ENCODE peak calls at places on chromosomes 11 and 22, in four cellular contexts. P is K562, L is A549, B is IMR-90. C is an unnamed sample.

GRCh38 chr11:62433141-62433543 is 14.3 kb downstream of the SCGB1A1 start:
- DNase-seq in P (no peak), L (no peak), B (no peak), C (no peak)

GRCh38 chr22:49330421-49331222 is 497.1 kb downstream of the BRD1 start:
- DNase-seq in P (no peak), L (no peak), B (no peak), C (no peak)

GRCh38 chr11:110991621-110992355 is 253.7 kb upstream of the POU2AF2 start:
- DNase-seq in P (no peak), L (no peak), B (no peak), C (no peak)

GRCh38 chr11:33018840-33019239 is 3.2 kb downstream of the DEPDC7 start:
- DNase-seq in P (no peak), L (no peak), B (no peak), C (no peak)

GRCh38 chr11:103110406-103110805 is 1.2 kb downstream of the DYNC2H1 start:
- DNase-seq in P (no peak), L (peak), B (peak), C (no peak)

GRCh38 chr22:44765571-44766285 is 13.4 kb downstream of the ARHGAP8 start:
- DNase-seq in P (no peak), L (no peak), B (no peak), C (no peak)

GRCh38 chr22:19811811-19812771 is 42.6 kb downstream of the GNB1L start:
- DNase-seq in P (no peak), L (no peak), B (no peak), C (no peak)

GRCh38 chr11:32006799-32007388 is 84.0 kb upstream of the RCN1 start:
- DNase-seq in P (peak), L (peak), B (peak), C (no peak)

GRCh38 chr11:76781861-76782500 is 1.2 kb upstream of the TSKU start:
- DNase-seq in P (no peak), L (no peak), B (no peak), C (no peak)

GRCh38 chr11:74849525-74850391 is 99.1 kb downstream of the XRRA1 start:
- DNase-seq in P (no peak), L (no peak), B (peak), C (peak)

GRCh38 chr11:114886644-114887259 is 208.4 kb downstream of the NXPE2 start:
- DNase-seq in P (no peak), L (no peak), B (no peak), C (no peak)
- TF ChIP-seq RFX5 in P (no peak), L (no peak), B (no peak), C (no peak)

DNA sequence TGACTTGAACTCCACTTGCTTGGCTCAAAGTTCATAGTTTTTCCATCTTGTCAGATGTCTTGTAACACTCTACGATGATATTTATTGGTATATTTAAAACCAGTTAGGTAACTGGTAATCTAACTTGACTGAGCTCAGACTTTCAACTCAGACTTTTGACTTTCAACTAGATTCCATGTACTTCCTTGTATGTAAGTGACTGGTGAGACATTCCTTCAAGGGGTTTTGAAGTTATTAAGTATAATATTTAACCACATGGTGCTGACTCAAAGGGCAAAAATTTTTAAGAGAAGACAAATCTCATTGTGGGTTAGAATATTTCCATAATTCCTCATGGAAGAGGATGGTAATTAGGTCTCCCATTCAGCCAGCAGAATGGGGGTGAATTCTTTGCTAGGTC is 631.3 kb upstream of the ANO5 start:
- DNase-seq in P (no peak), L (peak), B (no peak), C (no peak)
- TF ChIP-seq RFX5 in P (no peak), L (no peak), B (no peak), C (no peak)

DNA sequence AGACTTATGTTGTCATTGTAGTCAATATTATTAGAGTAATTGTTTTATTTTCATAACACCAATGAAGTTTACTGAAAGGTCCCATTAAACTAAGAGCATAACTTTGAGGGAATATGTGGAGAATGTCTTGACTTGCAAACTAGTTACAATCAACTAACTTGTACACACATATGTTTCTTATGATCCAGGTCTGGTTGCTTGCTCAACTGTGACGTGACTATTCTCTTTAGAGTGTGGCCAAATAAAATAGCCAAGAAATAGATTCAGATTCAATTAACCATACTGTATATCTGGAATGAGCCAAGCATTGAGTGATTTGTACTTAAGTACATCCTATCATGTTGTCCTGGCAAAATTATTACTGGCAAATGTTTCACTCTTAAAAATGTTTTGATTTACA is 101.7 kb downstream of the METTL15 start:
- DNase-seq in P (no peak), L (no peak), B (no peak), C (no peak)
- TF ChIP-seq RFX5 in P (no peak), L (no peak), B (no peak), C (no peak)

GRCh38 chr11:14645247-14645912 is 1.8 kb downstream of the PDE3B start:
- DNase-seq in P (peak), L (peak), B (peak), C (no peak)

GRCh38 chr11:14645985-14646900 is 2.6 kb downstream of the PDE3B start:
- DNase-seq in P (peak), L (no peak), B (no peak), C (no peak)

GRCh38 chr11:14643697-14644395 is at the start of gene PDE3B:
- DNase-seq in P (peak), L (peak), B (peak), C (peak)

GRCh38 chr11:14642873-14643696 is 519 bp upstream of the PDE3B start:
- DNase-seq in P (peak), L (no peak), B (no peak), C (no peak)

GRCh38 chr11:14644396-14645246 is 1.0 kb downstream of the PDE3B start:
- DNase-seq in P (peak), L (peak), B (no peak), C (peak)
- TF ChIP-seq RFX5 in P (no peak), L (no peak), B (no peak), C (no peak)

GRCh38 chr11:12122083-12122482 is 11.7 kb downstream of the MICAL2 start:
- DNase-seq in P (no peak), L (peak), B (no peak), C (no peak)
- TF ChIP-seq RFX5 in P (no peak), L (no peak), B (no peak), C (no peak)

GRCh38 chr22:43002198-43002577 is 12.8 kb downstream of the PACSIN2 start:
- DNase-seq in P (no peak), L (no peak), B (peak), C (no peak)
- TF ChIP-seq RFX5 in P (no peak), L (no peak), B (no peak), C (no peak)

GRCh38 chr11:17479284-17480214 is 2.9 kb upstream of the ABCC8 start:
- DNase-seq in P (peak), L (peak), B (no peak), C (peak)

GRCh38 chr11:17476317-17477083 is at the start of gene ABCC8:
- DNase-seq in P (no peak), L (no peak), B (no peak), C (no peak)

GRCh38 chr11:17477084-17477333 is 364 bp upstream of the ABCC8 start:
- DNase-seq in P (no peak), L (no peak), B (no peak), C (no peak)

GRCh38 chr11:17477361-17477760 is 716 bp upstream of the ABCC8 start:
- DNase-seq in P (no peak), L (no peak), B (no peak), C (no peak)

GRCh38 chr11:17478064-17478463 is 1.4 kb upstream of the ABCC8 start:
- DNase-seq in P (no peak), L (no peak), B (no peak), C (no peak)
- TF ChIP-seq RFX5 in P (no peak), L (no peak), B (no peak), C (no peak)

DNA sequence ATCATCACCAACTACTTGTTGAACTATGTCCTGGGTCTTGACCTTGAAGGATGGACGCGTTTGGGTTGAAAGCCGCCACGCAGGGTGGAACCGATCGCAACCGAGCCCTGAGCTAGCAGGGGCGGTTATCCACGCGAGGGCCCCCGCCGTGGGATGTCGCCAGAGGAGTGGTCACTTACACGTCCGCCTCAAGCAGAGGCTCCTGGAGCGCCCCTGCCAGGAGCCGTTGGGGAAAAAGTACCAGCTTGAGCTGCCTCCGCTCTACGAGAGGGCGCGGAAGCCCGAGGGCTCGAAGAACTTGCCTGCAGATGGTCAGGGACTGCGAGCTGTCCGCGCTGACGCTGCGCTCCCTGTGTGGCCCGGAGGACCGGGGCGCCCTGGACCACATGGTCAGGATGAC is 100.7 kb upstream of the OR4C13 start:
- DNase-seq in P (no peak), L (no peak), B (no peak), C (no peak)
- TF ChIP-seq RFX5 in P (no peak), L (no peak), B (no peak), C (no peak)

DNA sequence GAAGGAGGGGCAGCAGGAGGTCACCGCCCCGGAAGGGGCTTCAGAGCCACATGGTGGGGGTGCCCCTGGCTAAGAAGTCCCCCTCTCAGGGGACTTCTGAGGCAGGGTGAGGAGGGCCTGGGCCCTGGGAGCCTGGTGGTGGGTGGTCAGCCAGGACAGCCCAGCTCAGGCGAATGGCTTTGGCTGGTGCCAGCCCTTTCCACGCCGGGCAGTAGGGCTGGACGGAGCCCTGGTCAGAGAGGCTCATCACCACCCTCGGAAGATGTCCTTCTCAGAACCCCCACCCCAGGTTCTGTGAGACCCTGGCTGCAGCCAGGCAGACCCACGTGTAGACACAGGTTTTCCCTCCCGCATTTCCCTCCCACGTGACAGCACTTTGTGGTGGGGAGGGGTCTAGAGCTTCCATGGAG is 35.9 kb downstream of the OSBPL5 start:
- DNase-seq in P (no peak), L (no peak), B (no peak), C (no peak)
- TF ChIP-seq RFX5 in P (no peak), L (no peak), B (no peak), C (no peak)

DNA sequence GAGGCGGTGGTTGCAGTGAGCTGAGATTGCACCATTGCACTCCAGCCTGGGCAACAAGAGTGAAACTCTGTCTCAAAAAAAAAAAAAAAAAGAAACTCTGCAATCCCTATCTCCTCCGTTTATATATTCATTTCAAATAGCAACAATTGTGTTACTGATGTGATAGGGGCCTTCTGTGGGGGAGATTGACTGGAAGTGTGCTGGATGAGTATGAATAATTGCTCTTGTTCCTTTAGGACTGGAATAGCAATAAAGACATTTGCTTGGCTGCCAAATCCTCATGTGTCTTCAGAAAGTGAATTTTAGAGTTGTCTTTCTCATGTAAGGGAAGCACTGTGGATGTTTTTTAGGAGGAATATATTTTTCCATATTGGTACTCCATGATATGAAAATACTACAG is 21.1 kb upstream of the ME3 start:
- DNase-seq in P (no peak), L (no peak), B (no peak), C (no peak)
- TF ChIP-seq RFX5 in P (no peak), L (no peak), B (no peak), C (no peak)

C was measured in H1.